ENCODE peak calls at places on chromosomes 3 and 15, in eight cellular contexts. J is H1, D is K562, X is A549, R is HCT116, T is HepG2, S is SK-N-SH, V is GM12878. H is an unnamed sample.

GRCh38 chr3:129599607-129600006 is 6.9 kb downstream of the PLXND1 start:
- DNase-seq in J (peak; percentile 63), D (peak; percentile 54), X (peak; percentile 47), R (no peak), T (no peak), S (no peak), V (no peak), H (peak; percentile 93)

GRCh38 chr3:184562875-184563568 is 1.4 kb downstream of the EPHB3 start:
- DNase-seq in J (no peak), D (no peak), X (no peak), R (no peak), T (no peak), S (no peak), V (no peak), H (no peak)

GRCh38 chr3:105369501-105370371 is 3.0 kb downstream of the ALCAM start:
- DNase-seq in J (no peak), D (no peak), X (peak; percentile 73), R (no peak), T (peak; percentile 49), S (peak; percentile 47), V (peak; percentile 53), H (peak; percentile 77)

GRCh38 chr3:197417451-197417850 is 119.0 kb upstream of the DLG1 start:
- DNase-seq in J (no peak), D (no peak), X (no peak), R (no peak), T (no peak), S (no peak), V (no peak), H (peak; percentile 23)

GRCh38 chr3:42277676-42278075 is 11.7 kb upstream of the CCK start:
- DNase-seq in J (no peak), D (no peak), X (no peak), R (no peak), T (no peak), S (peak; percentile 70), V (no peak), H (no peak)

GRCh38 chr3:17939157-17939556 is 196.7 kb upstream of the TBC1D5 start:
- DNase-seq in J (no peak), D (no peak), X (no peak), R (no peak), T (no peak), S (no peak), V (no peak), H (no peak)

GRCh38 chr3:178454714-178455113 is 81.5 kb upstream of the KCNMB2 start:
- DNase-seq in J (no peak), D (no peak), X (no peak), R (no peak), T (no peak), S (no peak), V (no peak), H (no peak)

GRCh38 chr3:179801263-179801662 is 148.4 kb downstream of the USP13 start:
- DNase-seq in J (no peak), D (no peak), X (no peak), R (no peak), T (peak; percentile 4), S (no peak), V (no peak), H (peak; percentile 34)

GRCh38 chr3:153247331-153248311 is 85.6 kb downstream of the RAP2B start:
- DNase-seq in J (no peak), D (no peak), X (no peak), R (no peak), T (no peak), S (no peak), V (no peak), H (peak; percentile 50)

GRCh38 chr3:180265551-180265950 is 228.8 kb upstream of the PEX5L start:
- DNase-seq in J (no peak), D (no peak), X (no peak), R (no peak), T (no peak), S (no peak), V (no peak), H (no peak)

GRCh38 chr15:44092221-44092620 is 102.8 kb downstream of the FRMD5 start:
- DNase-seq in J (no peak), D (no peak), X (peak; percentile 24), R (no peak), T (no peak), S (no peak), V (no peak), H (no peak)

GRCh38 chr3:15269091-15269989 is 63.0 kb downstream of the SH3BP5 start:
- DNase-seq in J (no peak), D (peak; percentile 99), X (peak; percentile 94), R (peak; percentile 78), T (no peak), S (peak; percentile 36), V (no peak), H (peak; percentile 95)

GRCh38 chr15:49842331-49842730 is 221.5 kb downstream of the DTWD1 start:
- DNase-seq in J (no peak), D (no peak), X (no peak), R (no peak), T (no peak), S (no peak), V (no peak), H (no peak)

GRCh38 chr3:182959474-182960350 is 20.6 kb downstream of the DCUN1D1 start:
- DNase-seq in J (no peak), D (no peak), X (no peak), R (no peak), T (no peak), S (no peak), V (no peak), H (peak; percentile 58)

GRCh38 chr3:101310580-101311375 is 9.6 kb downstream of the IMPG2 start:
- DNase-seq in J (no peak), D (no peak), X (no peak), R (no peak), T (no peak), S (no peak), V (no peak), H (no peak)

GRCh38 chr3:38548154-38548931 is 52.2 kb downstream of the EXOG start:
- DNase-seq in J (no peak), D (no peak), X (no peak), R (no peak), T (no peak), S (no peak), V (no peak), H (no peak)

GRCh38 chr3:157465741-157466140 is 29.1 kb downstream of the PTX3 start:
- DNase-seq in J (no peak), D (no peak), X (no peak), R (no peak), T (no peak), S (peak; percentile 1), V (no peak), H (no peak)

GRCh38 chr3:5112043-5112442 is 10.0 kb upstream of the ARL8B start:
- DNase-seq in J (no peak), D (no peak), X (no peak), R (no peak), T (no peak), S (no peak), V (no peak), H (no peak)

GRCh38 chr3:172326993-172327392 is 121.3 kb downstream of the GHSR start:
- DNase-seq in J (no peak), D (no peak), X (no peak), R (no peak), T (no peak), S (no peak), V (no peak), H (no peak)

GRCh38 chr3:58388550-58389061 is 45.0 kb downstream of the PDHB start:
- DNase-seq in J (no peak), D (no peak), X (no peak), R (no peak), T (peak; percentile 16), S (peak; percentile 47), V (no peak), H (no peak)

GRCh38 chr3:180828723-180829408 is 83.6 kb upstream of the FXR1 start:
- DNase-seq in J (no peak), D (no peak), X (no peak), R (no peak), T (no peak), S (peak; percentile 20), V (no peak), H (no peak)

GRCh38 chr3:194485471-194485875 is 1.3 kb downstream of the ATP13A3 start:
- DNase-seq in J (no peak), D (no peak), X (no peak), R (no peak), T (no peak), S (no peak), V (no peak), H (no peak)

GRCh38 chr3:194485876-194486539 is 794 bp downstream of the ATP13A3 start:
- DNase-seq in J (no peak), D (peak; percentile 69), X (no peak), R (no peak), T (no peak), S (no peak), V (no peak), H (peak; percentile 64)

GRCh38 chr3:194483850-194484249 is 3.0 kb downstream of the ATP13A3 start:
- DNase-seq in J (no peak), D (no peak), X (no peak), R (no peak), T (no peak), S (no peak), V (no peak), H (no peak)

GRCh38 chr3:194486540-194487288 is at the start of gene ATP13A3:
- DNase-seq in J (peak; percentile 70), D (peak; percentile 97), X (peak; percentile 84), R (peak; percentile 61), T (peak; percentile 65), S (peak; percentile 99), V (no peak), H (peak; percentile 93)

DNA sequence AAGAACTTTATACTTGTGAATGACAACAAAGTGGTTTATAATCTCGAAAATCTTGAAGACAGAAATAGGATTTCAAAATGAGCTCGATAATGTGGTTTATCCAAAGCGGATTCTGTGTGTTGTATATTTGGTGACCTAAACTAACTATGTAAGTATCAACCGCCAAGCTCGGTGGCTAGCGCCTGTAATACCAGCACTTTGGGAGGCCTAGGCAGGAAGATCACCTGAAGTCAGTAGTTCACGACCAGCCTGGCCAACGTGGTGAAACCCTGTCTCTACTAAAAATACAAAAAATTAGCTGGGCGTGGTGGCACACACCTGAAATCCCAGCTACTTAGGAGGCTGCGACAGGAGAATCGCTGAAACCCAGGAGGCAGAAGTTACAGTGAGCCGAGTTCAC is 2.2 kb downstream of the ATP13A3 start:
- DNase-seq in J (no peak), D (no peak), X (no peak), R (no peak), T (no peak), S (no peak), V (no peak), H (no peak)
- H3K4me3 ChIP-seq in J (no peak overlapping the region), D (no peak overlapping the region), X (peak overlapping the region; percentile 77), R (no peak overlapping the region), T (no peak overlapping the region), S (peak overlapping the region; percentile 95), V (peak overlapping the region; percentile 84), H (no peak overlapping the region)

GRCh38 chr3:111904376-111905241 is 45.5 kb downstream of the PHLDB2 start:
- DNase-seq in J (no peak), D (no peak), X (peak; percentile 88), R (peak; percentile 89), T (peak; percentile 38), S (no peak), V (no peak), H (peak; percentile 17)
- TF ChIP-seq MAX in J (no peak), D (no peak), X (peak; percentile 59), R (no peak), T (no peak), S (no peak), V (no peak), H (no peak)

GRCh38 chr3:132803889-132804288 is 81.7 kb upstream of the NPHP3 start:
- DNase-seq in J (peak; percentile 15), D (no peak), X (no peak), R (no peak), T (no peak), S (peak; percentile 9), V (no peak), H (peak; percentile 11)
- TF ChIP-seq CTCF in J (peak; percentile 56), D (peak; percentile 24), X (no peak), R (peak; percentile 31), T (peak; percentile 40), S (no peak), V (no peak), H (peak; percentile 18)

GRCh38 chr15:96325579-96326331 is 4.7 kb upstream of the NR2F2 start:
- DNase-seq in J (no peak), D (no peak), X (peak; percentile 33), R (no peak), T (no peak), S (no peak), V (no peak), H (peak; percentile 54)
- H3K4me3 ChIP-seq in J (peak overlapping the region; percentile 55), D (peak overlapping the region; percentile 72), X (peak overlapping the region; percentile 66), R (peak overlapping the region; percentile 74), T (peak overlapping the region; percentile 68), S (no peak overlapping the region), V (peak overlapping the region; percentile 9), H (peak overlapping the region; percentile 84)